ENCODE peak calls at places on chromosomes 5 and 9, in nine cellular contexts. One of them, this sample, is unnamed.

GRCh38 chr9:95757483-95757882 is 118.0 kb upstream of the ERCC6L2 start:
- DNase-seq in uterus: no peak
- DNase-seq in aorta: no peak
- DNase-seq in foreskin keratinocyte: no peak
- DNase-seq in HCT116: no peak
- DNase-seq in HepG2: no peak
- DNase-seq in right cardiac atrium: no peak
- DNase-seq in neuronal stem cell: no peak
- DNase-seq in fibroblast of lung: no peak
- DNase-seq in this sample: no peak

GRCh38 chr5:154140381-154140780 is 50.2 kb upstream of the GALNT10 start:
- DNase-seq in uterus: no peak
- DNase-seq in aorta: no peak
- DNase-seq in foreskin keratinocyte: no peak
- DNase-seq in HCT116: no peak
- DNase-seq in HepG2: no peak
- DNase-seq in right cardiac atrium: no peak
- DNase-seq in neuronal stem cell: no peak
- DNase-seq in fibroblast of lung: no peak
- DNase-seq in this sample: no peak

GRCh38 chr9:91795500-91796241 is 154.4 kb downstream of the ROR2 start:
- DNase-seq in uterus: no peak
- DNase-seq in aorta: peak; percentile 15
- DNase-seq in foreskin keratinocyte: peak; percentile 42
- DNase-seq in HCT116: peak; percentile 71
- DNase-seq in HepG2: no peak
- DNase-seq in right cardiac atrium: peak; percentile 5
- DNase-seq in neuronal stem cell: no peak
- DNase-seq in fibroblast of lung: peak; percentile 9
- DNase-seq in this sample: no peak

GRCh38 chr9:71793386-71794105 is 25.2 kb upstream of the CEMIP2 start:
- DNase-seq in uterus: no peak
- DNase-seq in aorta: no peak
- DNase-seq in foreskin keratinocyte: no peak
- DNase-seq in HCT116: no peak
- DNase-seq in HepG2: peak; percentile 76
- DNase-seq in right cardiac atrium: no peak
- DNase-seq in neuronal stem cell: peak; percentile 31
- DNase-seq in fibroblast of lung: peak; percentile 90
- DNase-seq in this sample: no peak

GRCh38 chr5:128111818-128112448 is 28.4 kb downstream of the SLC12A2 start:
- DNase-seq in uterus: no peak
- DNase-seq in aorta: no peak
- DNase-seq in foreskin keratinocyte: peak; percentile 65
- DNase-seq in HCT116: no peak
- DNase-seq in HepG2: no peak
- DNase-seq in right cardiac atrium: no peak
- DNase-seq in neuronal stem cell: no peak
- DNase-seq in fibroblast of lung: peak; percentile 88
- DNase-seq in this sample: no peak

GRCh38 chr5:86881493-86882090 is 263.9 kb downstream of the COX7C start:
- DNase-seq in uterus: no peak
- DNase-seq in aorta: no peak
- DNase-seq in foreskin keratinocyte: no peak
- DNase-seq in HCT116: no peak
- DNase-seq in HepG2: no peak
- DNase-seq in right cardiac atrium: peak; percentile 28
- DNase-seq in neuronal stem cell: no peak
- DNase-seq in fibroblast of lung: no peak
- DNase-seq in this sample: no peak

GRCh38 chr9:106421772-106422171 is 441.2 kb upstream of the ZNF462 start:
- DNase-seq in uterus: no peak
- DNase-seq in aorta: no peak
- DNase-seq in foreskin keratinocyte: no peak
- DNase-seq in HCT116: no peak
- DNase-seq in HepG2: no peak
- DNase-seq in right cardiac atrium: no peak
- DNase-seq in neuronal stem cell: no peak
- DNase-seq in fibroblast of lung: no peak
- DNase-seq in this sample: peak; percentile 8

GRCh38 chr5:176384991-176385390 is 3.4 kb downstream of the NOP16 start:
- DNase-seq in uterus: no peak
- DNase-seq in aorta: peak; percentile 34
- DNase-seq in foreskin keratinocyte: no peak
- DNase-seq in HCT116: no peak
- DNase-seq in HepG2: no peak
- DNase-seq in right cardiac atrium: peak; percentile 31
- DNase-seq in neuronal stem cell: no peak
- DNase-seq in fibroblast of lung: no peak
- DNase-seq in this sample: no peak

GRCh38 chr5:579746-580366 is 32.3 kb upstream of the CEP72 start:
- DNase-seq in uterus: no peak
- DNase-seq in aorta: no peak
- DNase-seq in foreskin keratinocyte: no peak
- DNase-seq in HCT116: no peak
- DNase-seq in HepG2: no peak
- DNase-seq in right cardiac atrium: no peak
- DNase-seq in neuronal stem cell: no peak
- DNase-seq in fibroblast of lung: no peak
- DNase-seq in this sample: no peak

GRCh38 chr5:148488757-148489156 is 105.0 kb downstream of the FBXO38 start:
- DNase-seq in uterus: no peak
- DNase-seq in aorta: no peak
- DNase-seq in foreskin keratinocyte: no peak
- DNase-seq in HCT116: no peak
- DNase-seq in HepG2: peak; percentile 36
- DNase-seq in right cardiac atrium: no peak
- DNase-seq in neuronal stem cell: no peak
- DNase-seq in fibroblast of lung: no peak
- DNase-seq in this sample: no peak

GRCh38 chr5:177491429-177491945 is 5.9 kb downstream of the PDLIM7 start:
- DNase-seq in uterus: peak; percentile 52
- DNase-seq in aorta: peak; percentile 86
- DNase-seq in foreskin keratinocyte: no peak
- DNase-seq in HCT116: no peak
- DNase-seq in HepG2: peak; percentile 65
- DNase-seq in right cardiac atrium: peak; percentile 78
- DNase-seq in neuronal stem cell: peak; percentile 79
- DNase-seq in fibroblast of lung: peak; percentile 53
- DNase-seq in this sample: no peak

GRCh38 chr9:101119206-101119819 is 90.8 kb downstream of the PLPPR1 start:
- DNase-seq in uterus: no peak
- DNase-seq in aorta: no peak
- DNase-seq in foreskin keratinocyte: peak; percentile 34
- DNase-seq in HCT116: peak; percentile 28
- DNase-seq in HepG2: peak; percentile 57
- DNase-seq in right cardiac atrium: peak; percentile 55
- DNase-seq in neuronal stem cell: peak; percentile 51
- DNase-seq in fibroblast of lung: peak; percentile 3
- DNase-seq in this sample: peak; percentile 1

GRCh38 chr5:7419367-7419766 is 23.4 kb downstream of the ADCY2 start:
- DNase-seq in uterus: no peak
- DNase-seq in aorta: no peak
- DNase-seq in foreskin keratinocyte: no peak
- DNase-seq in HCT116: no peak
- DNase-seq in HepG2: no peak
- DNase-seq in right cardiac atrium: no peak
- DNase-seq in neuronal stem cell: no peak
- DNase-seq in fibroblast of lung: no peak
- DNase-seq in this sample: no peak

GRCh38 chr9:131645078-131645776 is 94.6 kb downstream of the RAPGEF1 start:
- DNase-seq in uterus: no peak
- DNase-seq in aorta: no peak
- DNase-seq in foreskin keratinocyte: no peak
- DNase-seq in HCT116: no peak
- DNase-seq in HepG2: no peak
- DNase-seq in right cardiac atrium: no peak
- DNase-seq in neuronal stem cell: no peak
- DNase-seq in fibroblast of lung: no peak
- DNase-seq in this sample: no peak

GRCh38 chr9:4327504-4328191 is 27.8 kb upstream of the GLIS3 start:
- DNase-seq in uterus: no peak
- DNase-seq in aorta: no peak
- DNase-seq in foreskin keratinocyte: peak; percentile 24
- DNase-seq in HCT116: no peak
- DNase-seq in HepG2: no peak
- DNase-seq in right cardiac atrium: no peak
- DNase-seq in neuronal stem cell: no peak
- DNase-seq in fibroblast of lung: peak; percentile 84
- DNase-seq in this sample: no peak

GRCh38 chr5:160312139-160312959 is at the start of gene CCNJL:
- DNase-seq in uterus: peak; percentile 22
- DNase-seq in aorta: peak; percentile 83
- DNase-seq in foreskin keratinocyte: no peak
- DNase-seq in HCT116: no peak
- DNase-seq in HepG2: peak; percentile 52
- DNase-seq in right cardiac atrium: peak; percentile 86
- DNase-seq in neuronal stem cell: peak; percentile 89
- DNase-seq in fibroblast of lung: peak; percentile 53
- DNase-seq in this sample: no peak

GRCh38 chr5:55062039-55062779 is 38.2 kb downstream of the GZMK start:
- DNase-seq in uterus: no peak
- DNase-seq in aorta: no peak
- DNase-seq in foreskin keratinocyte: no peak
- DNase-seq in HCT116: no peak
- DNase-seq in HepG2: no peak
- DNase-seq in right cardiac atrium: peak; percentile 54
- DNase-seq in neuronal stem cell: no peak
- DNase-seq in fibroblast of lung: no peak
- DNase-seq in this sample: no peak

GRCh38 chr9:114696814-114697544 is 15.0 kb upstream of the TEX48 start:
- DNase-seq in uterus: no peak
- DNase-seq in aorta: no peak
- DNase-seq in foreskin keratinocyte: no peak
- DNase-seq in HCT116: no peak
- DNase-seq in HepG2: no peak
- DNase-seq in right cardiac atrium: no peak
- DNase-seq in neuronal stem cell: no peak
- DNase-seq in fibroblast of lung: peak; percentile 67
- DNase-seq in this sample: no peak

GRCh38 chr5:126268697-126269315 is 154.4 kb upstream of the GRAMD2B start:
- DNase-seq in uterus: no peak
- DNase-seq in aorta: no peak
- DNase-seq in foreskin keratinocyte: no peak
- DNase-seq in HCT116: no peak
- DNase-seq in HepG2: no peak
- DNase-seq in right cardiac atrium: no peak
- DNase-seq in neuronal stem cell: no peak
- DNase-seq in fibroblast of lung: peak; percentile 47
- DNase-seq in this sample: no peak
- H3K27ac ChIP-seq in uterus: no peak overlapping the region
- H3K27ac ChIP-seq in aorta: no peak overlapping the region
- H3K27ac ChIP-seq in foreskin keratinocyte: no peak overlapping the region
- H3K27ac ChIP-seq in HCT116: no peak overlapping the region
- H3K27ac ChIP-seq in HepG2: no peak overlapping the region
- H3K27ac ChIP-seq in right cardiac atrium: no peak overlapping the region
- H3K27ac ChIP-seq in neuronal stem cell: no peak overlapping the region
- H3K27ac ChIP-seq in fibroblast of lung: no peak overlapping the region
- H3K27ac ChIP-seq in this sample: no peak overlapping the region

GRCh38 chr9:37011530-37011929 is 22.5 kb downstream of the PAX5 start:
- DNase-seq in uterus: no peak
- DNase-seq in aorta: no peak
- DNase-seq in foreskin keratinocyte: no peak
- DNase-seq in HCT116: no peak
- DNase-seq in HepG2: no peak
- DNase-seq in right cardiac atrium: no peak
- DNase-seq in neuronal stem cell: no peak
- DNase-seq in fibroblast of lung: no peak
- DNase-seq in this sample: no peak

GRCh38 chr9:37007295-37007694 is 26.8 kb downstream of the PAX5 start:
- DNase-seq in uterus: no peak
- DNase-seq in aorta: no peak
- DNase-seq in foreskin keratinocyte: no peak
- DNase-seq in HCT116: no peak
- DNase-seq in HepG2: no peak
- DNase-seq in right cardiac atrium: no peak
- DNase-seq in neuronal stem cell: no peak
- DNase-seq in fibroblast of lung: no peak
- DNase-seq in this sample: no peak

GRCh38 chr9:37005517-37006140 is 28.4 kb downstream of the PAX5 start:
- DNase-seq in uterus: no peak
- DNase-seq in aorta: no peak
- DNase-seq in foreskin keratinocyte: no peak
- DNase-seq in HCT116: no peak
- DNase-seq in HepG2: no peak
- DNase-seq in right cardiac atrium: no peak
- DNase-seq in neuronal stem cell: no peak
- DNase-seq in fibroblast of lung: no peak
- DNase-seq in this sample: no peak

GRCh38 chr9:37010976-37011375 is 23.1 kb downstream of the PAX5 start:
- DNase-seq in uterus: no peak
- DNase-seq in aorta: no peak
- DNase-seq in foreskin keratinocyte: no peak
- DNase-seq in HCT116: no peak
- DNase-seq in HepG2: no peak
- DNase-seq in right cardiac atrium: no peak
- DNase-seq in neuronal stem cell: no peak
- DNase-seq in fibroblast of lung: no peak
- DNase-seq in this sample: no peak

GRCh38 chr9:37010180-37010579 is 23.9 kb downstream of the PAX5 start:
- DNase-seq in uterus: no peak
- DNase-seq in aorta: no peak
- DNase-seq in foreskin keratinocyte: no peak
- DNase-seq in HCT116: no peak
- DNase-seq in HepG2: no peak
- DNase-seq in right cardiac atrium: no peak
- DNase-seq in neuronal stem cell: no peak
- DNase-seq in fibroblast of lung: no peak
- DNase-seq in this sample: no peak
- H3K27ac ChIP-seq in uterus: no peak overlapping the region
- H3K27ac ChIP-seq in aorta: no peak overlapping the region
- H3K27ac ChIP-seq in foreskin keratinocyte: no peak overlapping the region
- H3K27ac ChIP-seq in HCT116: no peak overlapping the region
- H3K27ac ChIP-seq in HepG2: no peak overlapping the region
- H3K27ac ChIP-seq in right cardiac atrium: no peak overlapping the region
- H3K27ac ChIP-seq in neuronal stem cell: no peak overlapping the region
- H3K27ac ChIP-seq in fibroblast of lung: no peak overlapping the region
- H3K27ac ChIP-seq in this sample: no peak overlapping the region

GRCh38 chr9:127847833-127848755 is 6.4 kb downstream of the ENG start:
- DNase-seq in uterus: no peak
- DNase-seq in aorta: no peak
- DNase-seq in foreskin keratinocyte: no peak
- DNase-seq in HCT116: no peak
- DNase-seq in HepG2: no peak
- DNase-seq in right cardiac atrium: no peak
- DNase-seq in neuronal stem cell: no peak
- DNase-seq in fibroblast of lung: no peak
- DNase-seq in this sample: no peak
- H3K27ac ChIP-seq in uterus: peak overlapping the region; percentile 89
- H3K27ac ChIP-seq in aorta: peak overlapping the region; percentile 96
- H3K27ac ChIP-seq in foreskin keratinocyte: no peak overlapping the region
- H3K27ac ChIP-seq in HCT116: no peak overlapping the region
- H3K27ac ChIP-seq in HepG2: peak overlapping the region; percentile 55
- H3K27ac ChIP-seq in right cardiac atrium: peak overlapping the region; percentile 89
- H3K27ac ChIP-seq in neuronal stem cell: no peak overlapping the region
- H3K27ac ChIP-seq in fibroblast of lung: peak overlapping the region; percentile 69
- H3K27ac ChIP-seq in this sample: no peak overlapping the region

GRCh38 chr5:65943771-65944170 is 17.4 kb downstream of the ERBIN start:
- DNase-seq in uterus: no peak
- DNase-seq in aorta: no peak
- DNase-seq in foreskin keratinocyte: no peak
- DNase-seq in HCT116: no peak
- DNase-seq in HepG2: no peak
- DNase-seq in right cardiac atrium: no peak
- DNase-seq in neuronal stem cell: no peak
- DNase-seq in fibroblast of lung: no peak
- DNase-seq in this sample: no peak
- H3K27ac ChIP-seq in uterus: no peak overlapping the region
- H3K27ac ChIP-seq in aorta: no peak overlapping the region
- H3K27ac ChIP-seq in foreskin keratinocyte: no peak overlapping the region
- H3K27ac ChIP-seq in HCT116: no peak overlapping the region
- H3K27ac ChIP-seq in HepG2: no peak overlapping the region
- H3K27ac ChIP-seq in right cardiac atrium: no peak overlapping the region
- H3K27ac ChIP-seq in neuronal stem cell: no peak overlapping the region
- H3K27ac ChIP-seq in fibroblast of lung: no peak overlapping the region
- H3K27ac ChIP-seq in this sample: no peak overlapping the region

This sample was measured in epithelial cell of prostate.